ENCODE peak calls at places on chromosomes 11 and 22, in seven cellular contexts. J is SK-N-SH, H is H1, R is HCT116, V is HepG2, M is GM12878, D is K562. I is an unnamed sample.

GRCh38 chr11:119374632-119375394 is 6.7 kb downstream of the USP2 start:
- DNase-seq in R (no peak), M (no peak), H (no peak), J (peak; percentile 90), D (peak; percentile 57), V (no peak), I (no peak)

GRCh38 chr11:9130297-9130696 is 38.9 kb upstream of the SCUBE2 start:
- DNase-seq in R (no peak), H (no peak), J (no peak), M (no peak), D (no peak), V (no peak), I (no peak)

GRCh38 chr11:122050021-122050710 is 65.8 kb downstream of the BLID start:
- DNase-seq in J (no peak), M (no peak), D (no peak), H (no peak), V (no peak), R (no peak), I (no peak)

GRCh38 chr22:36561291-36561811 is 32.4 kb upstream of the EIF3D start:
- DNase-seq in D (no peak), R (no peak), M (no peak), V (no peak), J (no peak), H (no peak), I (no peak)

GRCh38 chr11:45266693-45267451 is 19.3 kb downstream of the SYT13 start:
- DNase-seq in R (no peak), V (peak; percentile 5), M (no peak), D (peak; percentile 81), H (no peak), J (no peak), I (peak; percentile 30)

GRCh38 chr11:73578786-73579185 is 19.1 kb downstream of the FAM168A start:
- DNase-seq in R (no peak), J (no peak), V (peak; percentile 38), M (peak; percentile 37), D (no peak), H (no peak), I (peak; percentile 67)

GRCh38 chr11:69462106-69463045 is 19.1 kb upstream of the LINC01488 start:
- DNase-seq in R (no peak), M (no peak), H (no peak), J (no peak), D (no peak), V (no peak), I (no peak)

GRCh38 chr22:45504703-45505341 is 2.1 kb downstream of the FBLN1 start:
- DNase-seq in M (no peak), R (no peak), J (peak; percentile 74), H (no peak), V (no peak), D (no peak), I (no peak)

GRCh38 chr11:113977701-113978100 is 2.8 kb downstream of the HTR3A start:
- DNase-seq in H (no peak), M (no peak), R (no peak), J (no peak), V (no peak), D (no peak), I (no peak)

GRCh38 chr11:113977071-113977490 is 2.2 kb downstream of the HTR3A start:
- DNase-seq in V (no peak), H (no peak), R (no peak), D (no peak), J (no peak), M (no peak), I (no peak)

GRCh38 chr11:113979427-113979826 is 4.5 kb downstream of the HTR3A start:
- DNase-seq in H (no peak), M (no peak), J (no peak), D (no peak), R (no peak), V (no peak), I (no peak)

GRCh38 chr11:113971506-113972195 is 3.3 kb upstream of the HTR3A start:
- DNase-seq in D (no peak), R (no peak), J (no peak), H (no peak), V (no peak), M (no peak), I (no peak)

DNA sequence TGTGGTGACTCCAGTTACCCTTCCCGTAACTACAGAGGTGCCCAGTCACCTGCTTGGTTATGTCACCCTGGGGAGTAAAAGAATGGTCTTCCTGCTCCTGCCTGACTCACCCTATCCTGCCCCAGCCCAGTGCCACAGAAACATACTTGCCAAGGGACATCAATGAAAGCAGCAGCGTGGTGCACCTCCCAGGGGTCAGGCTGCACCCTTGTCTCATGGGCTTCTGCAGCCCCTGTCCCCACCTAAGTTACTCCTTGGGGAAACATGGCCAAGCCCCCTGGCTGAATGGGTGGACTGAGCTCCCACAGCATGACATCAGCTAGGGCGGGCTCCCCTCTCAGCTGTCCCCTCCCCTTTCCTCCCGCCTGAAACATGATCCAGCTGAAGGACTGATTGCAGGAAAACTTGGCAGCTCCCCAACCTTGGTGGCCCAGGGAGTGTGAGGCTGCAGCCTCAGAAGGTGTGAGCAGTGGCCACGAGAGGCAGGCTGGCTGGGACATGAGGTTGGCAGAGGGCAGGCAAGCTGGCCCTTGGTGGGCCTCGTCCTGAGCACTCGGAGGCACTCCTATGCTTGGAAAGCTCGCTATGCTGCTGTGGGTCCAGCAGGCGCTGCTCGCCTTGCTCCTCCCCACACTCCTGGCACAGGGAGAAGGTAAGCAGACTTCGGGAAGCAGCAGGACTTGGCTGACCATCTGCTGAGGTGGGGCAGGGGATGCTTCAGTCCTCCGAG is at the start of gene HTR3A:
- DNase-seq in R (peak; percentile 69), M (no peak), H (peak; percentile 43), D (peak; percentile 58), J (peak; percentile 43), V (peak; percentile 9), I (peak; percentile 63)
- TF ChIP-seq JUND in R (peak; percentile 49), M (no peak), H (no peak), D (peak; percentile 72), J (no peak), V (no peak), I (no peak)

GRCh38 chr22:23118647-23119491 is 22.9 kb downstream of the RSPH14 start:
- DNase-seq in R (no peak), J (no peak), H (no peak), M (no peak), V (no peak), D (peak; percentile 61), I (no peak)

GRCh38 chr22:23120415-23120899 is 21.3 kb downstream of the RSPH14 start:
- DNase-seq in M (no peak), D (peak; percentile 59), J (no peak), R (no peak), H (no peak), V (no peak), I (no peak)

GRCh38 chr22:23121026-23121823 is 20.6 kb downstream of the RSPH14 start:
- DNase-seq in H (no peak), R (no peak), D (peak; percentile 62), M (no peak), V (no peak), J (no peak), I (no peak)

GRCh38 chr22:23117890-23118646 is 23.7 kb downstream of the RSPH14 start:
- DNase-seq in V (no peak), H (no peak), M (no peak), D (peak; percentile 61), J (no peak), R (no peak), I (no peak)

GRCh38 chr22:23119492-23120414 is 22.0 kb downstream of the RSPH14 start:
- DNase-seq in V (no peak), R (no peak), M (no peak), D (no peak), H (no peak), J (no peak), I (no peak)
- TF ChIP-seq JUND in V (no peak), R (no peak), M (no peak), D (no peak), H (no peak), J (no peak), I (no peak)

GRCh38 chr11:126148317-126148716 is 63.1 kb downstream of the RPUSD4 start:
- DNase-seq in H (no peak), D (no peak), V (no peak), R (no peak), J (no peak), M (no peak), I (no peak)

GRCh38 chr11:126149759-126150236 is 61.7 kb downstream of the RPUSD4 start:
- DNase-seq in H (no peak), M (no peak), D (no peak), R (no peak), J (no peak), V (no peak), I (no peak)

GRCh38 chr11:126147268-126148111 is 64.0 kb downstream of the RPUSD4 start:
- DNase-seq in H (no peak), D (no peak), J (no peak), V (peak; percentile 94), M (no peak), R (no peak), I (peak; percentile 67)

GRCh38 chr11:126145954-126146353 is 65.5 kb downstream of the RPUSD4 start:
- DNase-seq in D (no peak), J (no peak), V (no peak), M (no peak), H (no peak), R (no peak), I (no peak)

DNA sequence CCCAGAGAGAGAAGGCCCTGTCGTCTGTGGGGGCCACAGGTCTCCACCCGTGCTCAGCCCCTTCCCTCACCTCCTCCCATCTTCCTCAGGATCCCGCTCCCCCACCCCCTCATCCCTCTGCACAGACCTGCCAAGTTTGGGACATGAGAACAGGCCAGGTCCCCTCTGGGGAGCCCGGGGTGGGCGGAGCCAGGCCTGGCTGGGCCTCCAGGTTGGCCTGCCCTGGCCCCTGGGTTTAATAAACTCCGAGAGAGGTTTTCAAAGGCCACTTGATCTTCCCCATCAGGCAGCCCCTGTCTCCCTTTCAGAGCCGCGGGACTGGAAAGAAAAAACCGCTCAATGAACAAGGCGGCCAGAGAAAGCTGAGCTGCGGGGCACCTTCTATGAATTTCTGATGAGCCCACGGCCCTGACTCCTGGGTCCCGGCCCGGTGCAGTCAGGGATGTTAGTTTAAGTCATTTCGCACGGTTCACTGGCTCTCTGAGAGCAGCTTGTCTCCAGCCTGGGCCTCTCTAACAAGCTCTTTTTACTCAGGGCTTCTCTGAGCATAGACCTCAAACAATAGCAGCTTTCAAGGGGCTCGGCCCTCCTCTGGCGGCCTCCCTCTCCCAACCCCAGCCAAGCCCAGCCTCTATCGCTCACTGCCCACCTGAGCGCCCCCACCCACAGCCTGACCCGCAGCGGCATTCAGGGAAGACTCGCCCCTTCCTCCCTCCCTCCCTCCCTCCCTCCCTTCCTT is 64.8 kb downstream of the RPUSD4 start:
- DNase-seq in M (no peak), R (no peak), V (peak; percentile 84), D (no peak), J (no peak), H (no peak), I (no peak)
- TF ChIP-seq JUND in M (no peak), R (no peak), V (no peak), D (no peak), J (no peak), H (no peak), I (no peak)

DNA sequence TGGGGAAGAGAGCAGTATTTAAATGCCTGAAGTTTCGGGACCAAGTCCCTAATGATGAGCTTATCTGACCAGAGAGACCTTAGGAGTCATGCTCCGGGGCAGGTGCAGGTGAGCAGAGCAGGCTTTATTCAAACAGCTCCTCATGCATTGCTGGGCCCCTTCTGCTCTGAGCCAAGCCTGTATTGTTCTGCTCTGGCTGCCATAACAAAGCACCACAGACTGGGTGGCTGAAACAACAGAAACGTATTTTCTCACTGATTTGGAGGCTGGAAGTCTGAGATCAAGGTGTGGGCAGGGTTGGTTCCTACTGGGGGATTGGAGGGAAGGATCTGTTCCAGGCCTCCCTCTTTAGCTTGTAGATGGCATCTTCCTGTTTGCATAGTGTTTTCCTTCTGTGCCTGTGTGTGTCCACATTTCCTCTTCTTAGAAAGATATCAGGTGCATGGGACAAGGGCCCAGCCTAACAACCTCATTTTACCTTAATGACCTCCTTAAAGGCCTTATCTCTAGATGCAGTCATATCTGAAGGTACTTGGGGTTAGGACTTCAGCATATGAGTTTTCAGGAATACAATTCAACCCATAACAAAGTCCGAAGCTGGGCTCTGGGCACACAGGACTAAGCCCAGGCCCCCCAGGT is 97.1 kb upstream of the PARVA start:
- DNase-seq in J (no peak), R (no peak), D (no peak), H (no peak), M (no peak), V (no peak), I (no peak)
- TF ChIP-seq JUND in J (no peak), R (no peak), D (no peak), H (no peak), M (no peak), V (no peak), I (no peak)

I was measured in T47D.